ENCODE peak calls at places on chromosomes 16 and 17, in eight cellular contexts. V is H9, D is fibroblast of lung, O is colonic mucosa, W is mammary epithelial cell, H is K562, R is SK-N-SH, J is HCT116. E is an unnamed sample.

GRCh38 chr17:50953831-50954601 is 87.9 kb upstream of the TOB1 start:
- DNase-seq in H (no peak), W (peak; percentile 85), R (peak; percentile 84), O (no peak), V (peak; percentile 93), D (peak; percentile 83), J (no peak), E (peak; percentile 87)

GRCh38 chr17:50129946-50130777 is at the start of gene SAMD14:
- DNase-seq in J (no peak), O (no peak), V (no peak), W (no peak), R (peak; percentile 96), H (peak; percentile 82), D (no peak), E (peak; percentile 82)

GRCh38 chr16:17125671-17126070 is 345.1 kb downstream of the XYLT1 start:
- DNase-seq in O (no peak), V (no peak), J (no peak), H (no peak), R (no peak), D (no peak), W (peak; percentile 15), E (no peak)

GRCh38 chr17:15381707-15382106 is 40.3 kb upstream of the TEKT3 start:
- DNase-seq in R (no peak), W (peak; percentile 18), D (no peak), V (no peak), O (no peak), J (no peak), H (no peak), E (no peak)

GRCh38 chr17:58089111-58089510 is 5.9 kb downstream of the DYNLL2 start:
- DNase-seq in R (no peak), O (no peak), H (no peak), J (no peak), W (no peak), V (no peak), D (no peak), E (no peak)

GRCh38 chr16:66469291-66469931 is 42.3 kb downstream of the BEAN1 start:
- DNase-seq in W (no peak), J (no peak), H (no peak), O (no peak), V (no peak), D (no peak), R (no peak), E (no peak)

GRCh38 chr17:19470529-19471261 is 59.7 kb downstream of the RNF112 start:
- DNase-seq in W (no peak), D (peak; percentile 77), O (peak; percentile 66), J (no peak), H (no peak), V (peak; percentile 67), R (no peak), E (peak; percentile 86)

GRCh38 chr17:33811984-33812383 is 443.1 kb upstream of the CCL2 start:
- DNase-seq in V (no peak), H (no peak), O (peak; percentile 24), W (no peak), J (no peak), D (no peak), R (no peak), E (no peak)

GRCh38 chr17:49748791-49749190 is 15.1 kb downstream of the FAM117A start:
- DNase-seq in J (no peak), R (no peak), H (no peak), O (no peak), V (no peak), W (no peak), D (no peak), E (no peak)

GRCh38 chr17:40473573-40474365 is 27.7 kb downstream of the TNS4 start:
- DNase-seq in W (peak; percentile 70), R (no peak), H (no peak), J (no peak), D (no peak), V (no peak), O (no peak), E (no peak)

GRCh38 chr17:43988301-43988700 is 16.1 kb upstream of the NAGS start:
- DNase-seq in W (no peak), H (no peak), O (no peak), R (no peak), V (no peak), D (no peak), J (no peak), E (peak; percentile 4)

GRCh38 chr17:77297693-77298666 is 157.2 kb downstream of the SEC14L1 start:
- DNase-seq in V (no peak), D (no peak), O (no peak), J (no peak), R (no peak), H (no peak), W (no peak), E (no peak)

DNA sequence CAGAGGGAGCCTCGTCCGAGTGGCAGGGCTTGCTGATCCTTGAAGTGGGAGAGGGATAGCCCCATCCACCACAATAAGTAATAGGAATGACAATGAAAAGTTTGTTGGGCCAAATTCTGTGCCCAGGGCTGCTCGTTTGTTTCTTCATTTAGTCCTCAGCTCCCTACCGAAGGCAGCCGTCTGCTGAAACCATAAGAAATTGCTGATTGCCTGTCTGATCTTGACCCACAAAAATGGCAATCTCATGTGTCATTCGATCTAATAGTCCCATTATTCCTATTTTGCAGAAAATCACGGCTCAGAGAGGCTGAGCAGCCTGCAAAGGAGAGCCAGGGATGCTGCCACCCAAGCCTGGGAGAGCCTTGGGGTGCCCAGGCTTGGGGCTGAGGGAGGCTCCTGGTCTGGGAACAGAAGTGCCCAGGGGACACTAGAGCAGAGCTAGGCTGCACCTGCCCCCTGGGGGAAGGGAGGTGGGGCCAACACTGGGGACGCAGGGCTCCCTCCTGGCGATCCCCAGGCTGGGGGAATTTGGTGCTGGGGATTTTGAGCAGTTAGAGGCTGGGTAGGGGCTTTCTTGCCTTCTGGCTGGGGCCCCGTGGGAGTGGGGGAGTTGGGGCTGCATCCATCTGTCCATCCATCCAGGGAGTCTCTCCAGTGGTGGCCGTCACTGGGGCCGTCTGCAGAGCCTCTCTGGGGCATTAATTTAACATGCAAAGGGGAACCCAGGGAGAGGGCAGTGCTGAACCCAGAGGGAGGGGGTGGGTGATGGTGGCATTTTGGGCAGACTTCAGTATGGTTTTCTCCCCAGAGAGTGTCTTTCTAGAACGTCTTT is 53.5 kb downstream of the SOCS1 start:
- DNase-seq in O (no peak), W (no peak), R (no peak), J (no peak), D (peak; percentile 57), V (no peak), H (no peak), E (no peak)
- H3K9ac ChIP-seq in O (no peak overlapping the region), W (peak overlapping the region; percentile 72), R (peak overlapping the region; percentile 35), J (peak overlapping the region; percentile 66), D (peak overlapping the region; percentile 20), V (no peak overlapping the region), H (peak overlapping the region; percentile 52), E (no peak overlapping the region)

GRCh38 chr16:1779741-1780676 is 2.4 kb downstream of the SPSB3 start:
- DNase-seq in O (no peak), R (no peak), H (no peak), D (no peak), W (no peak), V (no peak), J (no peak), E (no peak)
- H3K27ac ChIP-seq in O (no peak overlapping the region), R (no peak overlapping the region), H (no peak overlapping the region), D (no peak overlapping the region), W (no peak overlapping the region), V (no peak overlapping the region), J (peak overlapping the region; percentile 34), E (no peak overlapping the region)

GRCh38 chr17:14320098-14320497 is 19.2 kb downstream of the HS3ST3B1 start:
- DNase-seq in D (no peak), W (no peak), V (no peak), R (no peak), J (no peak), O (no peak), H (no peak), E (no peak)
- H3K4me1 ChIP-seq in D (no peaks in the 10 kb centered on the region), W (no peaks in the 10 kb centered on the region), V (peaks cover 21% of the 10 kb centered on the region), R (no peaks in the 10 kb centered on the region), J (no peaks in the 10 kb centered on the region), O (no peaks in the 10 kb centered on the region), H (peaks cover 12% of the 10 kb centered on the region), E (peaks cover 3% of the 10 kb centered on the region)

GRCh38 chr16:734208-734980 is 6.4 kb downstream of the CIAO3 start:
- DNase-seq in D (no peak), O (no peak), H (no peak), J (no peak), W (no peak), V (peak; percentile 27), R (no peak), E (no peak)

GRCh38 chr16:734981-735881 is 5.6 kb downstream of the CIAO3 start:
- DNase-seq in D (no peak), H (no peak), O (no peak), J (no peak), V (no peak), R (no peak), W (no peak), E (no peak)

GRCh38 chr16:735982-736453 is 4.8 kb downstream of the CIAO3 start:
- DNase-seq in R (no peak), V (no peak), D (no peak), W (no peak), O (no peak), H (no peak), J (no peak), E (no peak)

GRCh38 chr16:739560-740458 is 988 bp downstream of the CIAO3 start:
- DNase-seq in V (no peak), W (no peak), J (no peak), H (no peak), R (no peak), D (no peak), O (peak; percentile 56), E (no peak)

GRCh38 chr16:736936-737481 is 3.8 kb downstream of the CIAO3 start:
- DNase-seq in H (no peak), V (no peak), W (no peak), J (no peak), O (no peak), D (no peak), R (no peak), E (no peak)
- H3K9ac ChIP-seq in H (no peak overlapping the region), V (no peak overlapping the region), W (no peak overlapping the region), J (no peak overlapping the region), O (no peak overlapping the region), D (no peak overlapping the region), R (no peak overlapping the region), E (no peak overlapping the region)

GRCh38 chr17:69056179-69056823 is 4.4 kb downstream of the ABCA9 start:
- DNase-seq in J (no peak), R (no peak), D (no peak), O (no peak), V (no peak), W (no peak), H (no peak), E (no peak)

GRCh38 chr17:69057280-69057679 is 3.4 kb downstream of the ABCA9 start:
- DNase-seq in J (no peak), W (no peak), V (no peak), R (no peak), D (no peak), H (no peak), O (no peak), E (no peak)

GRCh38 chr17:69060835-69061234 is at the start of gene ABCA9:
- DNase-seq in D (peak; percentile 84), O (no peak), W (no peak), V (no peak), J (no peak), R (no peak), H (no peak), E (no peak)

GRCh38 chr17:69059458-69060205 is 1.1 kb downstream of the ABCA9 start:
- DNase-seq in H (no peak), J (no peak), R (no peak), W (no peak), D (no peak), O (no peak), V (no peak), E (no peak)

GRCh38 chr17:69058165-69058564 is 2.6 kb downstream of the ABCA9 start:
- DNase-seq in O (no peak), H (no peak), R (no peak), J (peak; percentile 31), D (no peak), V (peak; percentile 46), W (no peak), E (no peak)
- H3K27ac ChIP-seq in O (no peak overlapping the region), H (no peak overlapping the region), R (no peak overlapping the region), J (no peak overlapping the region), D (no peak overlapping the region), V (no peak overlapping the region), W (no peak overlapping the region), E (no peak overlapping the region)

E was measured in kidney.